ENCODE peak calls at places on chromosomes 5 and 9, in four cellular contexts. R is GM12865; I is CD4-positive, alpha-beta T cell; E is Calu3. Q is an unnamed sample.

GRCh38 chr5:42586625-42587024 is 163.4 kb downstream of the GHR start:
- DNase-seq in R (no peak), I (no peak), E (no peak), Q (no peak)

GRCh38 chr9:83466877-83467276 is 71.3 kb downstream of the FRMD3 start:
- DNase-seq in R (no peak), I (no peak), E (no peak), Q (no peak)

GRCh38 chr5:132901036-132901435 is 27.6 kb downstream of the LEAP2 start:
- DNase-seq in R (no peak), I (no peak), E (no peak), Q (no peak)

GRCh38 chr9:126320158-126320922 is 6.3 kb upstream of the MVB12B start:
- DNase-seq in R (no peak), I (no peak), E (no peak), Q (no peak)

GRCh38 chr9:21746550-21746949 is 55.9 kb upstream of the MTAP start:
- DNase-seq in R (no peak), I (no peak), E (no peak), Q (no peak)

GRCh38 chr5:151596839-151597539 is 5.9 kb upstream of the FAT2 start:
- DNase-seq in R (no peak), I (no peak), E (no peak), Q (peak; percentile 60)

GRCh38 chr5:142832263-142832662 is 62.1 kb downstream of the ARHGAP26 start:
- DNase-seq in R (no peak), I (no peak), E (no peak), Q (no peak)

GRCh38 chr5:95668216-95668615 is 14.6 kb downstream of the SPATA9 start:
- DNase-seq in R (no peak), I (no peak), E (no peak), Q (no peak)

GRCh38 chr5:140548300-140548688 is 832 bp downstream of the EIF4EBP3 start:
- DNase-seq in R (no peak), I (no peak), E (no peak), Q (no peak)

GRCh38 chr5:179215576-179215975 is 129.7 kb downstream of the ADAMTS2 start:
- DNase-seq in R (no peak), I (no peak), E (no peak), Q (no peak)

GRCh38 chr9:14296462-14296861 is 17.5 kb downstream of the NFIB start:
- DNase-seq in R (no peak), I (no peak), E (peak; percentile 69), Q (no peak)

GRCh38 chr5:135723451-135723850 is 111.0 kb upstream of the SLC25A48 start:
- DNase-seq in R (no peak), I (no peak), E (no peak), Q (no peak)

GRCh38 chr5:58447231-58447630 is 12.7 kb downstream of the PLK2 start:
- DNase-seq in R (no peak), I (no peak), E (no peak), Q (no peak)

GRCh38 chr9:98999152-98999525 is 55.4 kb downstream of the COL15A1 start:
- DNase-seq in R (no peak), I (no peak), E (no peak), Q (no peak)

GRCh38 chr9:126809068-126809467 is 4.2 kb downstream of the ZBTB43 start:
- DNase-seq in R (no peak), I (no peak), E (no peak), Q (no peak)

GRCh38 chr5:73482383-73483193 is 15.7 kb upstream of the BTF3 start:
- DNase-seq in R (no peak), I (no peak), E (no peak), Q (no peak)

GRCh38 chr5:84032404-84032803 is 311.7 kb upstream of the HAPLN1 start:
- DNase-seq in R (no peak), I (no peak), E (no peak), Q (no peak)

GRCh38 chr5:59829389-59829788 is 64.1 kb downstream of the PDE4D start:
- DNase-seq in R (no peak), I (no peak), E (no peak), Q (no peak)

GRCh38 chr5:157387683-157388093 is 72.3 kb upstream of the NIPAL4 start:
- DNase-seq in R (no peak), I (no peak), E (no peak), Q (no peak)

GRCh38 chr5:172728481-172729241 is 42.3 kb downstream of the DUSP1 start:
- DNase-seq in R (no peak), I (no peak), E (no peak), Q (no peak)

GRCh38 chr9:14517154-14517906 is 175.9 kb downstream of the ZDHHC21 start:
- DNase-seq in R (no peak), I (no peak), E (no peak), Q (no peak)

GRCh38 chr5:44225231-44226160 is 163.7 kb downstream of the FGF10 start:
- DNase-seq in R (no peak), I (no peak), E (no peak), Q (no peak)

GRCh38 chr9:134909511-134910105 is 8.1 kb downstream of the FCN1 start:
- DNase-seq in R (no peak), I (no peak), E (no peak), Q (peak; percentile 19)

GRCh38 chr5:62780888-62781287 is 202.3 kb downstream of the LRRC70 start:
- DNase-seq in R (no peak), I (no peak), E (no peak), Q (no peak)
- TF ChIP-seq CTCF in R (no peak), I (no peak), E (no peak), Q (no peak)

GRCh38 chr9:4296217-4296616 is 3.7 kb downstream of the GLIS3 start:
- DNase-seq in R (no peak), I (no peak), E (no peak), Q (no peak)
- TF ChIP-seq CTCF in R (no peak), I (no peak), E (no peak), Q (no peak)

DNA sequence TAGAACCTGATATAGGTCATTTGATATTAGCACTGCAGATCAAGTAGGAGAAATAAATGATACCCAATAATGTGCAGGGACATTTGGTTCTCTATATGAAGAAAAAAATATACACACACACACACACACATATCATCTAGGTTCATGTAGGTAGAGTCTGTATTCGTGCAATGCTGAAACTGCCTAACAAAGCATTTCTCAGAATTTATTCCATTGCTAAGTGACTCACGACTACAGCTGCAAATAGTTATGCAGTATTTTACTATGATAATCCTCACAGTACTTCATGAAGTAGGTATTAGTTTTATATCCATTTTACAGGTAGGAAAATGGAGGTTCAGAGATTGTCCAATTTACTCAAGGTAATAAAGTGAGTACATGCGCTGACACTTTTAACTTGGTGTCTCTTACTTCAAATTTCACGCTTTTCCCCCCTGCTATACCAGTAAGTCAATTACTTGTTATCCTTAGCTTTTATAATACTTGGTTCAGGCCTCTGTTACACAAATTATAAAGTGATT is 2.4 kb downstream of the GIN1 start:
- DNase-seq in R (no peak), I (no peak), E (no peak), Q (no peak)
- TF ChIP-seq CTCF in R (no peak), I (no peak), E (no peak), Q (no peak)

DNA sequence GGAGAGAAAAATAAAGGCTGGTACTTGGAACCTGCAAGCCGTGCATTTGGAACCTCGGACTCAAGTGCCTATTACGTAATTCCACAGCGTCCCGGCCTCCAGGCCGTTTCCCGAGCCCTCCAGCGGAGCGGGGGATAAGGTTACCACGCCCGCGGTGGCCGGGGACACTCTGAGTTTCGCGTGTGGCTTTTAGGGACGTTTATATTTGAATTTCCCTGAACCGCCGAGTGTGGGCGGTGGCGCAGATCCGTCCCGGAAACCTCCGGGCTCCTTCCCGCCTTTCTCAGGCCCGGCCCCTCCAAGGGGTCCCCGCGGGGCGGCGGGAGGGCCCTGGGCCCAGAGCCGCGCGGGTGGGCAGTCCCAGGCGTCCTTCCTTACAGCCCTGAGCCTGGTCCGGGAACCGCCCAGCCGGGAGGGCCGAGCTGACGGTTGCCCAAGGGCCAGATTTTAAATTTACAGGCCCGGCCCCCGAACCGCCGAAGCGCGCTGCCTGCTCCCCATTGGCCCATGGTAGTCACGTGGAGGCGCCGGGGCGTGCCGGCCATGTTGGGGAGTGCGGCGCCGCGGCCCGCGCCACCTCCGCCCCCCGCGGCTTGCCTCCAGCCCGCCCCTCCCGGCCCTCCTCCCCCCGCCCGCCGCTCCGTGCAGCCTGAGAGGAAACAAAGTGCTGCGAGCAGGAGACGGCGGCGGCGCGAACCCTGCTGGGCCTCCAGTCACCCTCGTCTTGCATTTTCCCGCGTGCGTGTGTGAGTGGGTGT is at the start of gene LMNB1:
- DNase-seq in R (peak; percentile 99), I (peak; percentile 92), E (peak; percentile 99), Q (peak; percentile 87)
- TF ChIP-seq CTCF in R (no peak), I (peak; percentile 16), E (no peak), Q (no peak)

GRCh38 chr9:6490863-6491262 is 77.9 kb downstream of the UHRF2 start:
- DNase-seq in R (no peak), I (no peak), E (no peak), Q (no peak)

GRCh38 chr9:6484210-6484609 is 71.2 kb downstream of the UHRF2 start:
- DNase-seq in R (no peak), I (no peak), E (no peak), Q (no peak)

GRCh38 chr9:6489099-6489498 is 76.1 kb downstream of the UHRF2 start:
- DNase-seq in R (no peak), I (no peak), E (no peak), Q (no peak)

GRCh38 chr9:6488395-6488794 is 75.4 kb downstream of the UHRF2 start:
- DNase-seq in R (no peak), I (no peak), E (no peak), Q (no peak)
- TF ChIP-seq CTCF in R (no peak), I (no peak), E (no peak), Q (no peak)

DNA sequence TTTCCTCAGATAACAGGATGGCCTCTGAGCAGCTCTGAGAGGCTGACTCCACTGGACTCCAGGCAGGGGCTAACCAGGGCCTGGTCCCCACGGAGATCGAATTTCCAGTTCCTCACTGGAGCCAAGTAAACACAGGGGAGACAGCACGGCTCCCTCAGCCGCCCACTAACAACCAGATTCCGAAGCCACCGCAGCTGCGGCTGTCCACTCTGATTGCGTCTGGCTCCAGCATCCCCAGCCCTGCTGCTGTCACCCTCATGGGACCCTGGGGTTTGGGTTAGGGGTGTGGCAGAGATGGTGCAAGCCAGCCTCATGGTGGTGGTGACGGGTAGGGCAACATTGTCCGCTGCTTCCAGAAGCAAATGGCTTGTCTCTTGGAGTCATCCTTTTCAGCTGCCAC is 172.6 kb downstream of the RGS3 start:
- DNase-seq in R (no peak), I (no peak), E (no peak), Q (no peak)
- TF ChIP-seq CTCF in R (no peak), I (no peak), E (no peak), Q (no peak)